ENCODE peak calls at places on chromosomes 12 and 14, in eight cellular contexts. W is CD8-positive, alpha-beta T cell; Z is ovary; T is fibroblast of villous mesenchyme; L is hepatocyte; A is epithelial cell of esophagus; C is fibroblast of lung; I is fibroblast of the aortic adventitia. J is an unnamed sample.

GRCh38 chr12:100115291-100115690 is 27.4 kb downstream of the BLTP3B start:
- DNase-seq in T (no peak), W (no peak), Z (no peak), I (no peak), A (no peak), C (no peak), L (no peak), J (no peak)

GRCh38 chr12:48175613-48176416 is 7.6 kb upstream of the CCDC184 start:
- DNase-seq in I (peak), L (no peak), Z (no peak), W (no peak), A (no peak), C (no peak), T (peak), J (no peak)

GRCh38 chr14:105529506-105530445 is 3.4 kb downstream of the TMEM121 start:
- DNase-seq in A (no peak), I (no peak), W (no peak), C (no peak), L (peak), Z (no peak), T (no peak), J (no peak)

GRCh38 chr14:60349663-60350365 is 100.8 kb downstream of the PPM1A start:
- DNase-seq in L (peak), T (peak), A (peak), W (no peak), I (peak), C (peak), Z (peak), J (peak)

GRCh38 chr12:1936406-1937320 is 18.2 kb upstream of the CACNA2D4 start:
- DNase-seq in A (peak), C (peak), Z (peak), L (peak), I (peak), T (peak), W (no peak), J (peak)

GRCh38 chr12:105393586-105393985 is 63.1 kb downstream of the C12orf75 start:
- DNase-seq in W (no peak), I (peak), C (peak), A (no peak), T (peak), L (no peak), Z (no peak), J (no peak)

GRCh38 chr12:5456906-5457305 is 25.0 kb downstream of the NTF3 start:
- DNase-seq in L (no peak), I (peak), T (peak), W (no peak), A (no peak), C (peak), Z (no peak), J (peak)

GRCh38 chr14:90388437-90388836 is 8.4 kb upstream of the CALM1 start:
- DNase-seq in A (peak), C (peak), Z (no peak), T (peak), L (peak), I (peak), W (no peak), J (peak)

GRCh38 chr12:77225373-77225772 is 160.0 kb upstream of the E2F7 start:
- DNase-seq in Z (no peak), T (no peak), A (no peak), I (no peak), C (no peak), L (peak), W (no peak), J (no peak)

GRCh38 chr14:32374155-32374554 is 45.1 kb downstream of the AKAP6 start:
- DNase-seq in I (peak), L (no peak), C (peak), A (peak), Z (no peak), W (no peak), T (peak), J (peak)

GRCh38 chr12:32104572-32105355 is 1.9 kb upstream of the BICD1 start:
- DNase-seq in W (no peak), Z (no peak), C (no peak), T (no peak), I (no peak), L (no peak), A (no peak), J (no peak)

GRCh38 chr12:46963977-46964376 is 115.4 kb upstream of the PCED1B start:
- DNase-seq in C (peak), A (peak), L (no peak), T (peak), W (no peak), Z (no peak), I (peak), J (peak)

GRCh38 chr14:95258754-95259593 is 60.7 kb downstream of the CLMN start:
- DNase-seq in T (no peak), A (no peak), I (no peak), W (no peak), C (no peak), L (no peak), Z (no peak), J (no peak)

GRCh38 chr12:12461281-12461922 is 101.3 kb downstream of the DUSP16 start:
- DNase-seq in L (no peak), I (no peak), T (no peak), C (no peak), Z (no peak), A (no peak), W (no peak), J (no peak)

GRCh38 chr14:37625597-37626595 is 30.5 kb downstream of the TTC6 start:
- DNase-seq in Z (no peak), C (peak), I (no peak), L (no peak), W (no peak), A (peak), T (no peak), J (peak)

GRCh38 chr12:92290016-92290685 is 144.5 kb upstream of the BTG1 start:
- DNase-seq in W (no peak), Z (no peak), C (peak), T (no peak), L (no peak), I (peak), A (peak), J (peak)

GRCh38 chr12:55934773-55935172 is 3.8 kb downstream of the DGKA start:
- DNase-seq in I (no peak), C (no peak), T (no peak), L (no peak), W (no peak), A (no peak), Z (no peak), J (no peak)

GRCh38 chr14:89277229-89277628 is 139.8 kb downstream of the FOXN3 start:
- DNase-seq in C (no peak), Z (no peak), I (no peak), T (no peak), A (no peak), L (no peak), W (no peak), J (no peak)

GRCh38 chr12:52837341-52837741 is 3.2 kb upstream of the KRT79 start:
- DNase-seq in W (no peak), I (peak), T (peak), Z (no peak), A (peak), C (peak), L (peak), J (peak)

GRCh38 chr12:10184261-10184843 is 5.5 kb downstream of the TMEM52B start:
- DNase-seq in C (peak), L (peak), W (no peak), Z (no peak), T (peak), A (no peak), I (peak), J (peak)

GRCh38 chr14:50599700-50600444 is 39.9 kb downstream of the ATL1 start:
- DNase-seq in L (peak), I (peak), W (no peak), C (peak), Z (no peak), T (peak), A (peak), J (peak)

GRCh38 chr12:14394317-14395058 is 29.0 kb downstream of the ATF7IP start:
- DNase-seq in A (peak), T (peak), L (peak), C (peak), Z (no peak), I (peak), W (no peak), J (peak)

GRCh38 chr12:30026621-30027234 is 243.0 kb upstream of the TMTC1 start:
- DNase-seq in W (no peak), C (peak), Z (no peak), T (peak), I (peak), L (no peak), A (peak), J (peak)

GRCh38 chr12:63967781-63968180 is 123.3 kb downstream of the SRGAP1 start:
- DNase-seq in Z (no peak), T (no peak), L (no peak), W (no peak), A (peak), I (peak), C (peak), J (peak)

GRCh38 chr14:69612759-69613145 is 1.4 kb downstream of the SUSD6 start:
- DNase-seq in C (no peak), A (peak), T (no peak), I (peak), Z (no peak), W (no peak), L (no peak), J (peak)

GRCh38 chr12:6234214-6234613 is 34.0 kb downstream of the CD9 start:
- DNase-seq in C (no peak), W (no peak), L (no peak), A (no peak), Z (no peak), T (peak), I (peak), J (no peak)

GRCh38 chr14:64708148-64709004 is 4.2 kb downstream of the PLEKHG3 start:
- DNase-seq in C (peak), W (no peak), A (peak), Z (no peak), T (no peak), L (peak), I (no peak), J (peak)

GRCh38 chr12:123519151-123520001 is 14.1 kb downstream of the RILPL1 start:
- DNase-seq in W (no peak), C (peak), A (peak), I (peak), T (peak), L (peak), Z (no peak), J (peak)

GRCh38 chr12:47885012-47885501 is 19.7 kb downstream of the VDR start:
- DNase-seq in L (no peak), T (no peak), I (no peak), A (no peak), W (no peak), C (no peak), Z (no peak), J (no peak)

GRCh38 chr12:78406213-78406612 is 458.4 kb upstream of the SYT1 start:
- DNase-seq in L (no peak), T (no peak), I (no peak), Z (no peak), C (no peak), W (no peak), A (no peak), J (no peak)

GRCh38 chr14:64838656-64839055 is 41.1 kb downstream of the SPTB start:
- DNase-seq in A (peak), W (no peak), L (peak), Z (no peak), I (no peak), C (no peak), T (no peak), J (peak)

GRCh38 chr12:94169495-94169894 is 21.1 kb downstream of the PLXNC1 start:
- DNase-seq in I (no peak), L (no peak), A (no peak), Z (no peak), T (no peak), C (no peak), W (no peak), J (no peak)

GRCh38 chr14:85531594-85532391 is 1.8 kb downstream of the FLRT2 start:
- DNase-seq in L (peak), W (no peak), T (peak), A (peak), Z (peak), I (peak), C (peak), J (peak)
- TF ChIP-seq CTCF in L (peak), W (no peak), T (peak), A (peak), Z (no peak), I (peak), C (peak), J (peak)

DNA sequence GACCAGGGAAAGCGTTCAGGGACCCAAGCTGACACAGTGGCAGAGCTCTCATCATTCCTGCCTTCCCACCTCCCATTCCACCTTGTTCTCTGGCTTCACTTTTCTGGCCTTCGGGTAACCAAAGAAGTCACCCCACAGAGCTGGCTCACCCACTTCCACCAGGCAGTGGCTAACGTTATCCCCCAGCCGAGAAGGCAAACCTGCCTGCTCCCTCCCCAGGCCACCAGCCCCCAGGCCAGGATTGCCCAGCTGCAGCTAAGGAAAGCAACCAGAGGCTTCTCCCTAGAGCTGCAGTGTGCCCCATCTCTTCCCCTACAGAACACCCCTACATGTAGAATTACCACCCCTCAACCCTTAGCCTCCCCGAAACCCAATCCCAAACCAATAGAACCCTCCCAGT is 22.2 kb downstream of the CCDC88C start:
- DNase-seq in C (no peak), A (no peak), T (no peak), L (no peak), W (no peak), Z (no peak), I (no peak), J (no peak)
- H3K4me3 ChIP-seq in C (no peak), A (peak), T (no peak), L (no peak), W (peak), Z (no peak), I (no peak), J (no peak)

GRCh38 chr14:39426605-39427004 is 5.6 kb downstream of the FBXO33 start:
- DNase-seq in I (peak), T (peak), C (peak), A (peak), W (no peak), Z (no peak), L (peak), J (peak)
- TF ChIP-seq CTCF in I (peak), T (no peak), C (peak), A (peak), W (peak), Z (no peak), L (peak), J (peak)

GRCh38 chr12:109952160-109952858 is 43.9 kb downstream of the GIT2 start:
- DNase-seq in L (no peak), A (no peak), Z (no peak), W (no peak), I (no peak), C (no peak), T (no peak), J (no peak)

GRCh38 chr12:109951136-109951535 is 45.0 kb downstream of the GIT2 start:
- DNase-seq in C (peak), L (no peak), W (no peak), T (peak), Z (no peak), A (peak), I (peak), J (no peak)

GRCh38 chr12:109952873-109953272 is 43.3 kb downstream of the GIT2 start:
- DNase-seq in A (no peak), I (no peak), L (no peak), T (no peak), W (no peak), Z (no peak), C (no peak), J (no peak)

GRCh38 chr12:109950625-109951024 is 45.5 kb downstream of the GIT2 start:
- DNase-seq in A (no peak), T (no peak), C (no peak), I (peak), Z (no peak), L (no peak), W (no peak), J (no peak)

GRCh38 chr12:109951751-109952150 is 44.4 kb downstream of the GIT2 start:
- DNase-seq in Z (peak), L (peak), C (peak), A (peak), I (peak), T (peak), W (no peak), J (peak)
- H3K4me3 ChIP-seq in Z (no peak), L (no peak), C (no peak), A (no peak), I (peak), T (no peak), W (no peak), J (no peak)

GRCh38 chr14:63030113-63030512 is 15.1 kb downstream of the KCNH5 start:
- DNase-seq in W (no peak), A (no peak), L (no peak), C (no peak), I (no peak), T (no peak), Z (no peak), J (no peak)
- TF ChIP-seq CTCF in W (no peak), A (no peak), L (no peak), C (no peak), I (no peak), T (no peak), Z (no peak), J (no peak)